ENCODE peak calls at places on chromosomes 2 and 18, in four cellular contexts. B is OCI-LY7, O is AG09309, E is body of pancreas. P is an unnamed sample.

GRCh38 chr18:52160652-52161051 is 179.3 kb upstream of the DCC start:
- DNase-seq in B (no peak), O (no peak), E (no peak), P (no peak)

GRCh38 chr2:72367530-72368225 is 220.0 kb upstream of the CYP26B1 start:
- DNase-seq in B (no peak), O (peak), E (peak), P (no peak)

GRCh38 chr2:180203972-180204371 is 196.9 kb upstream of the CWC22 start:
- DNase-seq in B (no peak), O (peak), E (no peak), P (no peak)

GRCh38 chr2:184835081-184835728 is 236.9 kb downstream of the ZNF804A start:
- DNase-seq in B (no peak), O (no peak), E (no peak), P (no peak)

GRCh38 chr2:145799595-145800108 is 1279.7 kb upstream of the ZEB2 start:
- DNase-seq in B (no peak), O (no peak), E (no peak), P (no peak)

GRCh38 chr18:65761636-65762310 is 11.0 kb downstream of the CDH7 start:
- DNase-seq in B (no peak), O (no peak), E (no peak), P (no peak)

GRCh38 chr18:13260114-13260926 is 41.8 kb downstream of the LDLRAD4 start:
- DNase-seq in B (no peak), O (no peak), E (no peak), P (no peak)

GRCh38 chr2:196225213-196225612 is 53.8 kb upstream of the STK17B start:
- DNase-seq in B (no peak), O (no peak), E (no peak), P (no peak)

GRCh38 chr2:103459302-103459701 is 697.5 kb downstream of the TMEM182 start:
- DNase-seq in B (no peak), O (no peak), E (no peak), P (no peak)
- TF ChIP-seq CTCF in B (no peak), O (no peak), E (no peak), P (no peak)

GRCh38 chr2:86199834-86200177 is 549 bp downstream of the MRPL35 start:
- DNase-seq in B (peak), O (no peak), E (no peak), P (no peak)

GRCh38 chr2:86202702-86203101 is 3.4 kb downstream of the MRPL35 start:
- DNase-seq in B (no peak), O (no peak), E (no peak), P (no peak)

GRCh38 chr2:86204458-86204857 is 5.2 kb downstream of the MRPL35 start:
- DNase-seq in B (no peak), O (no peak), E (no peak), P (no peak)

GRCh38 chr2:86203614-86204013 is 4.4 kb downstream of the MRPL35 start:
- DNase-seq in B (no peak), O (no peak), E (no peak), P (no peak)

GRCh38 chr2:86201951-86202692 is 2.9 kb downstream of the MRPL35 start:
- DNase-seq in B (no peak), O (no peak), E (no peak), P (no peak)
- TF ChIP-seq CTCF in B (no peak), O (no peak), E (no peak), P (no peak)

GRCh38 chr2:200575957-200576356 is 9.9 kb upstream of the AOX1 start:
- DNase-seq in B (peak), O (no peak), E (no peak), P (no peak)
- TF ChIP-seq CTCF in B (peak), O (peak), E (peak), P (peak)

GRCh38 chr18:3875961-3876360 is 426.0 kb downstream of the TGIF1 start:
- DNase-seq in B (no peak), O (no peak), E (no peak), P (no peak)

GRCh38 chr18:3875376-3875775 is 425.4 kb downstream of the TGIF1 start:
- DNase-seq in B (no peak), O (no peak), E (no peak), P (no peak)

GRCh38 chr18:3873211-3873610 is 423.2 kb downstream of the TGIF1 start:
- DNase-seq in B (no peak), O (no peak), E (no peak), P (no peak)

GRCh38 chr18:3873698-3874495 is 423.9 kb downstream of the TGIF1 start:
- DNase-seq in B (no peak), O (no peak), E (no peak), P (no peak)

GRCh38 chr18:3874593-3874992 is 424.6 kb downstream of the TGIF1 start:
- DNase-seq in B (no peak), O (no peak), E (no peak), P (no peak)
- TF ChIP-seq CTCF in B (no peak), O (no peak), E (no peak), P (no peak)

GRCh38 chr2:31382452-31383120 is 32.0 kb downstream of the XDH start:
- DNase-seq in B (no peak), O (no peak), E (no peak), P (no peak)
- TF ChIP-seq CTCF in B (no peak), O (no peak), E (no peak), P (no peak)

GRCh38 chr2:18454692-18455255 is 105.7 kb downstream of the RDH14 start:
- DNase-seq in B (no peak), O (no peak), E (no peak), P (no peak)

GRCh38 chr2:18456026-18456425 is 104.4 kb downstream of the RDH14 start:
- DNase-seq in B (no peak), O (no peak), E (no peak), P (no peak)

DNA sequence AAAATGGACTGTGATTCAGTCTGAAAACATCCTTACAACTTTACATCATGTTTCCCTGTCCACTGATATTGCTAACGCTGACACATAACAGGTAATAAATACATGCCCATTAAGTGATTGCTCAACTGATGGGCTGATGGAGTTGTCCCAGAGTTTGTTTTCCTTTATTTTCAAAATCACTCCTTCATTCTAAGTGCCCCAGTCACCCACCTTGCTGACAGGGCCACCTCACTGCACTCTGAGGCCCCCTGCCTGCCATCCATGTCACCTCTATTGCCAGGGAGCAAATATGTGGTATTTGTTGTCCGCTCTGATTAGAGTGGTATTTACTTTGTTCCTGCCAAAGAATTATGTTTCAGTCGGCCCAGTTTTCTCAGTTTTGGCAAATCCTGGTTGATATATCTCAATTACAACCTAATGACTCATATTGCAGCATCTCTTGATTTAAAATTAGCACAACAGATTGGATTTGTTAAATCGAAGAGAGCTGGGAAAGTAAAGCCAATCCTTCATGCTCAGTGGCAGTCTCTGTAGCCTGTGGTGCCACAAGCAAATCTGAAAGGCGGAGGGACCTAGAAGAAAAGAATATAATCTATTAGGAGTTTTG is 105.1 kb downstream of the RDH14 start:
- DNase-seq in B (no peak), O (no peak), E (peak), P (no peak)
- TF ChIP-seq CTCF in B (peak), O (peak), E (no peak), P (no peak)

DNA sequence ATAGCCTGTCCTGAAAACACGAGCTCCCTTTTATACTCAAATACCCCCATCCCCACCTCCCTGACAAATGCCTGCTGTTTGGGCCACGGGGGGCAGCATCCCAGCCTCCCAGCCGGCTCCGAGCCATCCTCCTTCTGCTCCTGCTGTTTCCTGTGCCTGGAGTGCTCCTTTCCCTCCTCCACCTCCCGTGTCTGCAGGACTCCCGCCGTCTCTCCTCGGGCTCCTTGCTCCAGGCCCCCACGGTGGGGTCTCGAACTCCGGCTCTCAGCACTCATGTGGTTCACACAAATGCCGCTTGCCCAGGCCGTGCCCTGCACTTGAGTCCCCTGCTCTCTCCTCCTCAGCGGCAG is 52.2 kb upstream of the PXDN start:
- DNase-seq in B (no peak), O (no peak), E (no peak), P (no peak)
- TF ChIP-seq CTCF in B (no peak), O (no peak), E (no peak), P (no peak)